ENCODE peak calls at places on chromosomes 5 and 9, in ten cellular contexts. One of them, this sample, is unnamed.

GRCh38 chr5:133744030-133744645 is 131.8 kb upstream of the FSTL4 start:
- DNase-seq in left ventricle myocardium inferior: no peak
- DNase-seq in tibial artery: no peak
- DNase-seq in WERI-Rb-1: peak
- DNase-seq in adipocyte: no peak
- DNase-seq in foreskin fibroblast: no peak
- DNase-seq in AG10803: no peak
- DNase-seq in trophoblast cell: no peak
- DNase-seq in coronary artery: peak
- DNase-seq in small intestine: no peak
- DNase-seq in this sample: no peak

GRCh38 chr9:119963798-119964372 is 594.6 kb upstream of the BRINP1 start:
- DNase-seq in left ventricle myocardium inferior: no peak
- DNase-seq in tibial artery: no peak
- DNase-seq in WERI-Rb-1: no peak
- DNase-seq in adipocyte: peak
- DNase-seq in foreskin fibroblast: peak
- DNase-seq in AG10803: peak
- DNase-seq in trophoblast cell: peak
- DNase-seq in coronary artery: no peak
- DNase-seq in small intestine: no peak
- DNase-seq in this sample: peak

GRCh38 chr5:16894236-16895057 is 41.6 kb downstream of the MYO10 start:
- DNase-seq in left ventricle myocardium inferior: no peak
- DNase-seq in tibial artery: no peak
- DNase-seq in WERI-Rb-1: peak
- DNase-seq in adipocyte: peak
- DNase-seq in foreskin fibroblast: peak
- DNase-seq in AG10803: peak
- DNase-seq in trophoblast cell: peak
- DNase-seq in coronary artery: no peak
- DNase-seq in small intestine: peak
- DNase-seq in this sample: peak

GRCh38 chr5:163917741-163918140 is 412.3 kb downstream of the MAT2B start:
- DNase-seq in left ventricle myocardium inferior: no peak
- DNase-seq in tibial artery: no peak
- DNase-seq in WERI-Rb-1: no peak
- DNase-seq in adipocyte: no peak
- DNase-seq in foreskin fibroblast: no peak
- DNase-seq in AG10803: no peak
- DNase-seq in trophoblast cell: no peak
- DNase-seq in coronary artery: no peak
- DNase-seq in small intestine: no peak
- DNase-seq in this sample: no peak

GRCh38 chr5:107388111-107388861 is 282.5 kb downstream of the EFNA5 start:
- DNase-seq in left ventricle myocardium inferior: no peak
- DNase-seq in tibial artery: no peak
- DNase-seq in WERI-Rb-1: no peak
- DNase-seq in adipocyte: peak
- DNase-seq in foreskin fibroblast: peak
- DNase-seq in AG10803: peak
- DNase-seq in trophoblast cell: peak
- DNase-seq in coronary artery: no peak
- DNase-seq in small intestine: no peak
- DNase-seq in this sample: peak

GRCh38 chr9:100468041-100468440 is 4.9 kb upstream of the TMEFF1 start:
- DNase-seq in left ventricle myocardium inferior: no peak
- DNase-seq in tibial artery: no peak
- DNase-seq in WERI-Rb-1: no peak
- DNase-seq in adipocyte: no peak
- DNase-seq in foreskin fibroblast: no peak
- DNase-seq in AG10803: no peak
- DNase-seq in trophoblast cell: no peak
- DNase-seq in coronary artery: no peak
- DNase-seq in small intestine: no peak
- DNase-seq in this sample: no peak

GRCh38 chr9:16673171-16673570 is 197.3 kb downstream of the BNC2 start:
- DNase-seq in left ventricle myocardium inferior: no peak
- DNase-seq in tibial artery: no peak
- DNase-seq in WERI-Rb-1: no peak
- DNase-seq in adipocyte: no peak
- DNase-seq in foreskin fibroblast: peak
- DNase-seq in AG10803: peak
- DNase-seq in trophoblast cell: no peak
- DNase-seq in coronary artery: no peak
- DNase-seq in small intestine: no peak
- DNase-seq in this sample: no peak

GRCh38 chr9:11933926-11934325 is 759.3 kb upstream of the TYRP1 start:
- DNase-seq in left ventricle myocardium inferior: no peak
- DNase-seq in tibial artery: no peak
- DNase-seq in WERI-Rb-1: no peak
- DNase-seq in adipocyte: peak
- DNase-seq in foreskin fibroblast: no peak
- DNase-seq in AG10803: peak
- DNase-seq in trophoblast cell: no peak
- DNase-seq in coronary artery: no peak
- DNase-seq in small intestine: no peak
- DNase-seq in this sample: peak

GRCh38 chr5:30103056-30104020 is 1090.1 kb upstream of the CDH6 start:
- DNase-seq in left ventricle myocardium inferior: no peak
- DNase-seq in tibial artery: no peak
- DNase-seq in WERI-Rb-1: no peak
- DNase-seq in adipocyte: no peak
- DNase-seq in foreskin fibroblast: no peak
- DNase-seq in AG10803: no peak
- DNase-seq in trophoblast cell: no peak
- DNase-seq in coronary artery: no peak
- DNase-seq in small intestine: no peak
- DNase-seq in this sample: peak

GRCh38 chr9:81825831-81826540 is 102.2 kb upstream of the SPATA31D4 start:
- DNase-seq in left ventricle myocardium inferior: no peak
- DNase-seq in tibial artery: no peak
- DNase-seq in WERI-Rb-1: no peak
- DNase-seq in adipocyte: no peak
- DNase-seq in foreskin fibroblast: no peak
- DNase-seq in AG10803: no peak
- DNase-seq in trophoblast cell: peak
- DNase-seq in coronary artery: no peak
- DNase-seq in small intestine: no peak
- DNase-seq in this sample: no peak

GRCh38 chr9:137433349-137433915 is 7.7 kb downstream of the ENTPD8 start:
- DNase-seq in left ventricle myocardium inferior: no peak
- DNase-seq in tibial artery: no peak
- DNase-seq in WERI-Rb-1: no peak
- DNase-seq in adipocyte: no peak
- DNase-seq in foreskin fibroblast: no peak
- DNase-seq in AG10803: no peak
- DNase-seq in trophoblast cell: no peak
- DNase-seq in coronary artery: no peak
- DNase-seq in small intestine: no peak
- DNase-seq in this sample: no peak

GRCh38 chr9:34578241-34579096 is 11.1 kb downstream of the CNTFR start:
- DNase-seq in left ventricle myocardium inferior: no peak
- DNase-seq in tibial artery: no peak
- DNase-seq in WERI-Rb-1: peak
- DNase-seq in adipocyte: peak
- DNase-seq in foreskin fibroblast: peak
- DNase-seq in AG10803: peak
- DNase-seq in trophoblast cell: peak
- DNase-seq in coronary artery: no peak
- DNase-seq in small intestine: no peak
- DNase-seq in this sample: peak

GRCh38 chr9:121350993-121351561 is 19.0 kb downstream of the STOM start:
- DNase-seq in left ventricle myocardium inferior: peak
- DNase-seq in tibial artery: peak
- DNase-seq in WERI-Rb-1: peak
- DNase-seq in adipocyte: peak
- DNase-seq in foreskin fibroblast: peak
- DNase-seq in AG10803: peak
- DNase-seq in trophoblast cell: no peak
- DNase-seq in coronary artery: no peak
- DNase-seq in small intestine: peak
- DNase-seq in this sample: peak

GRCh38 chr5:179265529-179266290 is 79.6 kb downstream of the ADAMTS2 start:
- DNase-seq in left ventricle myocardium inferior: peak
- DNase-seq in tibial artery: peak
- DNase-seq in WERI-Rb-1: no peak
- DNase-seq in adipocyte: peak
- DNase-seq in foreskin fibroblast: peak
- DNase-seq in AG10803: peak
- DNase-seq in trophoblast cell: peak
- DNase-seq in coronary artery: peak
- DNase-seq in small intestine: peak
- DNase-seq in this sample: peak

GRCh38 chr9:71647094-71647591 is 121.2 kb downstream of the CEMIP2 start:
- DNase-seq in left ventricle myocardium inferior: peak
- DNase-seq in tibial artery: peak
- DNase-seq in WERI-Rb-1: no peak
- DNase-seq in adipocyte: peak
- DNase-seq in foreskin fibroblast: peak
- DNase-seq in AG10803: peak
- DNase-seq in trophoblast cell: no peak
- DNase-seq in coronary artery: no peak
- DNase-seq in small intestine: peak
- DNase-seq in this sample: peak

GRCh38 chr5:123708074-123708806 is 196.3 kb downstream of the CSNK1G3 start:
- DNase-seq in left ventricle myocardium inferior: no peak
- DNase-seq in tibial artery: peak
- DNase-seq in WERI-Rb-1: no peak
- DNase-seq in adipocyte: peak
- DNase-seq in foreskin fibroblast: peak
- DNase-seq in AG10803: peak
- DNase-seq in trophoblast cell: no peak
- DNase-seq in coronary artery: no peak
- DNase-seq in small intestine: no peak
- DNase-seq in this sample: peak

DNA sequence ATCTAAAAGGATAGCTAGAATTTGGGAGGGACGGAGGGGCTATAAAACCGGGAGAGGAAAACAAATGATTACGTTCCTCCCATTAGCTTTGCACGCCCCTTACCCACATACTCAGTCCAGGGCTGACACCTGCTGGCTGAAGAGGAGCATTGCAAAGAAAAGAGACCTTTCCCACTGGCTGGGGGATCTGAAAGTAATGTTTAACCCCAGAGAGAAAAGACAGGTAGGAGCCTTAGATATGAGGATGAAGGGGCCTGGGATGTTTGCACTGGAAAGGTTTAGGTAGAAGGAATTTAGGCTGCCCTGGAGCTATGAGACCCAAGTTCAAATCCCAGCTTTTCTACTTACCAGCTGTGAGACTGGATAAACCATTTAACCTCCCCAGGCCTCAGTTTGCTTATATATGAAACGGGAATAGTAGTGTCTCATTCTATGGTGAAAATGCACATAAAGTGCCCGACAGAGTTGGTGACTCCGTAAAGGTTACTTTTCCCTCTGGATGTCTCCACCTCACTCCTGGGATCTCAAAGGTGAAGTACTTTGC is 73.5 kb downstream of the FAM114A2 start:
- DNase-seq in left ventricle myocardium inferior: no peak
- DNase-seq in tibial artery: peak
- DNase-seq in WERI-Rb-1: peak
- DNase-seq in adipocyte: peak
- DNase-seq in foreskin fibroblast: peak
- DNase-seq in AG10803: peak
- DNase-seq in trophoblast cell: peak
- DNase-seq in coronary artery: no peak
- DNase-seq in small intestine: peak
- DNase-seq in this sample: no peak
- H3K4me3 ChIP-seq in left ventricle myocardium inferior: peak
- H3K4me3 ChIP-seq in tibial artery: no peak
- H3K4me3 ChIP-seq in WERI-Rb-1: no peak
- H3K4me3 ChIP-seq in adipocyte: peak
- H3K4me3 ChIP-seq in foreskin fibroblast: no peak
- H3K4me3 ChIP-seq in AG10803: no peak
- H3K4me3 ChIP-seq in trophoblast cell: no peak
- H3K4me3 ChIP-seq in coronary artery: peak
- H3K4me3 ChIP-seq in small intestine: no peak
- H3K4me3 ChIP-seq in this sample: peak

GRCh38 chr5:167821669-167822068 is 469.8 kb upstream of the WWC1 start:
- DNase-seq in left ventricle myocardium inferior: no peak
- DNase-seq in tibial artery: no peak
- DNase-seq in WERI-Rb-1: no peak
- DNase-seq in adipocyte: no peak
- DNase-seq in foreskin fibroblast: no peak
- DNase-seq in AG10803: no peak
- DNase-seq in trophoblast cell: no peak
- DNase-seq in coronary artery: no peak
- DNase-seq in small intestine: no peak
- DNase-seq in this sample: no peak
- H3K4me3 ChIP-seq in left ventricle myocardium inferior: no peak
- H3K4me3 ChIP-seq in tibial artery: no peak
- H3K4me3 ChIP-seq in WERI-Rb-1: no peak
- H3K4me3 ChIP-seq in adipocyte: no peak
- H3K4me3 ChIP-seq in foreskin fibroblast: no peak
- H3K4me3 ChIP-seq in AG10803: peak
- H3K4me3 ChIP-seq in trophoblast cell: no peak
- H3K4me3 ChIP-seq in coronary artery: no peak
- H3K4me3 ChIP-seq in small intestine: no peak
- H3K4me3 ChIP-seq in this sample: no peak

GRCh38 chr5:72109051-72109411 is 1.8 kb downstream of the MAP1B start:
- DNase-seq in left ventricle myocardium inferior: no peak
- DNase-seq in tibial artery: no peak
- DNase-seq in WERI-Rb-1: no peak
- DNase-seq in adipocyte: no peak
- DNase-seq in foreskin fibroblast: no peak
- DNase-seq in AG10803: no peak
- DNase-seq in trophoblast cell: no peak
- DNase-seq in coronary artery: no peak
- DNase-seq in small intestine: no peak
- DNase-seq in this sample: no peak
- H3K4me3 ChIP-seq in left ventricle myocardium inferior: peak
- H3K4me3 ChIP-seq in tibial artery: peak
- H3K4me3 ChIP-seq in WERI-Rb-1: peak
- H3K4me3 ChIP-seq in adipocyte: peak
- H3K4me3 ChIP-seq in foreskin fibroblast: peak
- H3K4me3 ChIP-seq in AG10803: peak
- H3K4me3 ChIP-seq in trophoblast cell: peak
- H3K4me3 ChIP-seq in coronary artery: peak
- H3K4me3 ChIP-seq in small intestine: no peak
- H3K4me3 ChIP-seq in this sample: peak

DNA sequence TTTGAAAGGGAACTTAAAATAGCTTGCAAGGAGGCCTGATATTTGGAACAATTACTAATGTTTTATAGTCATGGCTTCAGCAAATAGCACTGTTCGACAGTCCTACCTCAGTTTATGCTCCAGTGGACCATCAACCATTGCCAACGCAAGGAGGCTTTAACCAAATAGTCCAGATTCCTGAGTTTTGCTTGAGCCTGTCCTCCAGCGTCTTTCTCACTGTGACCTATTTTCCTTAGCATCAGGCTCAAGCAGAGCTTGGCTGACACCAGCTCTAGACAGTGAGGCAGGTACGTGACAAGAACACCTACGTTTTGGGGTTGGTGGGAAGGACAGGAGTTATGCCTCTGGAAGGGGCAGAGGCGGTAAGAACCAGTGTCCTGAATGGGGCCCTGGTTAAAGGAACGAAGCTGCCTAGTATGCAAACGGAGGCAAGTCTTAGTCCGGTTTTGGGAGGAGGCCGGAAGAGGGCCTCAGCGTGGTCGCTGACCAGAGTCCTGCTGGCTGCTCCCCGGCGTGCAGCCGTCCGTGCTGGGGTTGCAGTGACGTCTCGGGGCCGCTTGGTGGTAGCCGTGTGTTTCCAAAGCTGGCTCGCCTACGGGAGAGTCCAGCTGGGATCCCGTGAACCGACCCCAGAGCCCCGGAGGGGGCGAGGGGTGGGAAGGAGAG is 998 bp upstream of the FGF18 start:
- DNase-seq in left ventricle myocardium inferior: peak
- DNase-seq in tibial artery: peak
- DNase-seq in WERI-Rb-1: peak
- DNase-seq in adipocyte: peak
- DNase-seq in foreskin fibroblast: peak
- DNase-seq in AG10803: peak
- DNase-seq in trophoblast cell: peak
- DNase-seq in coronary artery: peak
- DNase-seq in small intestine: peak
- DNase-seq in this sample: peak
- H3K4me3 ChIP-seq in left ventricle myocardium inferior: peak
- H3K4me3 ChIP-seq in tibial artery: peak
- H3K4me3 ChIP-seq in WERI-Rb-1: peak
- H3K4me3 ChIP-seq in adipocyte: peak
- H3K4me3 ChIP-seq in foreskin fibroblast: peak
- H3K4me3 ChIP-seq in AG10803: peak
- H3K4me3 ChIP-seq in trophoblast cell: no peak
- H3K4me3 ChIP-seq in coronary artery: peak
- H3K4me3 ChIP-seq in small intestine: no peak
- H3K4me3 ChIP-seq in this sample: peak